ENCODE peak calls at places on chromosome 11, in five cellular contexts. A is sigmoid colon, C is suprapubic skin, S is stomach, K is K562. I is an unnamed sample.

GRCh38 chr11:19994712-19995111 is 165.6 kb downstream of the DBX1 start:
- DNase-seq in A (no peak), C (no peak), S (no peak), K (no peak), I (no peak)

GRCh38 chr11:102469196-102469821 is 16.7 kb upstream of the TMEM123 start:
- DNase-seq in A (peak), C (no peak), S (no peak), K (no peak), I (peak)

GRCh38 chr11:134037093-134037908 is 31.6 kb upstream of the JAM3 start:
- DNase-seq in A (peak), C (peak), S (peak), K (peak), I (peak)

GRCh38 chr11:45436118-45436517 is 150.0 kb upstream of the SYT13 start:
- DNase-seq in A (no peak), C (no peak), S (no peak), K (no peak), I (no peak)

GRCh38 chr11:17171916-17172315 is 35.9 kb downstream of the PIK3C2A start:
- DNase-seq in A (no peak), C (no peak), S (no peak), K (no peak), I (no peak)

GRCh38 chr11:6248248-6248647 is 9.4 kb downstream of the CNGA4 start:
- DNase-seq in A (no peak), C (no peak), S (no peak), K (no peak), I (no peak)

GRCh38 chr11:21622995-21623394 is 569.9 kb upstream of the ANO5 start:
- DNase-seq in A (no peak), C (no peak), S (no peak), K (no peak), I (no peak)

GRCh38 chr11:121367434-121367833 is 74.9 kb downstream of the SC5D start:
- DNase-seq in A (no peak), C (no peak), S (no peak), K (no peak), I (no peak)

GRCh38 chr11:58204042-58204441 is at the start of gene OR1S2:
- DNase-seq in A (no peak), C (no peak), S (no peak), K (no peak), I (no peak)

GRCh38 chr11:120273432-120273831 is 33.5 kb downstream of the POU2F3 start:
- DNase-seq in A (no peak), C (no peak), S (no peak), K (no peak), I (no peak)

GRCh38 chr11:132943737-132944556 is 588.4 kb downstream of the OPCML start:
- DNase-seq in A (no peak), C (no peak), S (no peak), K (no peak), I (peak)

GRCh38 chr11:105862736-105863367 is 159.2 kb downstream of the MSANTD4 start:
- DNase-seq in A (no peak), C (no peak), S (no peak), K (peak), I (no peak)

GRCh38 chr11:130602700-130603584 is 154.5 kb downstream of the ADAMTS15 start:
- DNase-seq in A (no peak), C (no peak), S (no peak), K (no peak), I (no peak)

GRCh38 chr11:118889796-118890195 is 6.1 kb downstream of the CXCR5 start:
- DNase-seq in A (no peak), C (peak), S (no peak), K (no peak), I (no peak)

GRCh38 chr11:109864161-109864661 is 229.0 kb upstream of the ZC3H12C start:
- DNase-seq in A (no peak), C (no peak), S (no peak), K (no peak), I (no peak)

GRCh38 chr11:106306942-106307341 is 229.5 kb downstream of the AASDHPPT start:
- DNase-seq in A (no peak), C (no peak), S (no peak), K (no peak), I (no peak)

GRCh38 chr11:69799582-69799981 is 19.6 kb downstream of the FGF3 start:
- DNase-seq in A (no peak), C (no peak), S (no peak), K (peak), I (no peak)

GRCh38 chr11:71977743-71978418 is 20.8 kb upstream of the IL18BP start:
- DNase-seq in A (peak), C (no peak), S (peak), K (peak), I (no peak)

GRCh38 chr11:71222318-71223080 is 29.9 kb downstream of the SHANK2 start:
- DNase-seq in A (peak), C (peak), S (no peak), K (no peak), I (no peak)

GRCh38 chr11:13772223-13773046 is 104.0 kb downstream of the FAR1 start:
- DNase-seq in A (no peak), C (no peak), S (no peak), K (peak), I (no peak)

GRCh38 chr11:115521874-115522273 is 17.7 kb upstream of the CADM1 start:
- DNase-seq in A (no peak), C (no peak), S (no peak), K (no peak), I (no peak)

GRCh38 chr11:18361154-18361553 is 33.2 kb upstream of the LDHA start:
- DNase-seq in A (no peak), C (no peak), S (no peak), K (no peak), I (no peak)

GRCh38 chr11:76637491-76638266 is 32.9 kb downstream of the LRRC32 start:
- DNase-seq in A (peak), C (no peak), S (no peak), K (no peak), I (no peak)

GRCh38 chr11:44524751-44525171 is 40.7 kb upstream of the CD82 start:
- DNase-seq in A (no peak), C (no peak), S (no peak), K (peak), I (no peak)

GRCh38 chr11:47259178-47259977 is 1.6 kb downstream of the NR1H3 start:
- DNase-seq in A (no peak), C (no peak), S (peak), K (peak), I (no peak)

GRCh38 chr11:68200639-68201038 is 12.5 kb downstream of the KMT5B start:
- DNase-seq in A (no peak), C (no peak), S (no peak), K (no peak), I (no peak)

GRCh38 chr11:72617080-72617744 is 57.0 kb downstream of the PDE2A start:
- DNase-seq in A (peak), C (no peak), S (no peak), K (no peak), I (peak)

GRCh38 chr11:33317662-33318061 is 60.5 kb downstream of the HIPK3 start:
- DNase-seq in A (no peak), C (no peak), S (no peak), K (no peak), I (no peak)

GRCh38 chr11:61627831-61628753 is 47.2 kb upstream of the SYT7 start:
- DNase-seq in A (peak), C (peak), S (peak), K (peak), I (no peak)

DNA sequence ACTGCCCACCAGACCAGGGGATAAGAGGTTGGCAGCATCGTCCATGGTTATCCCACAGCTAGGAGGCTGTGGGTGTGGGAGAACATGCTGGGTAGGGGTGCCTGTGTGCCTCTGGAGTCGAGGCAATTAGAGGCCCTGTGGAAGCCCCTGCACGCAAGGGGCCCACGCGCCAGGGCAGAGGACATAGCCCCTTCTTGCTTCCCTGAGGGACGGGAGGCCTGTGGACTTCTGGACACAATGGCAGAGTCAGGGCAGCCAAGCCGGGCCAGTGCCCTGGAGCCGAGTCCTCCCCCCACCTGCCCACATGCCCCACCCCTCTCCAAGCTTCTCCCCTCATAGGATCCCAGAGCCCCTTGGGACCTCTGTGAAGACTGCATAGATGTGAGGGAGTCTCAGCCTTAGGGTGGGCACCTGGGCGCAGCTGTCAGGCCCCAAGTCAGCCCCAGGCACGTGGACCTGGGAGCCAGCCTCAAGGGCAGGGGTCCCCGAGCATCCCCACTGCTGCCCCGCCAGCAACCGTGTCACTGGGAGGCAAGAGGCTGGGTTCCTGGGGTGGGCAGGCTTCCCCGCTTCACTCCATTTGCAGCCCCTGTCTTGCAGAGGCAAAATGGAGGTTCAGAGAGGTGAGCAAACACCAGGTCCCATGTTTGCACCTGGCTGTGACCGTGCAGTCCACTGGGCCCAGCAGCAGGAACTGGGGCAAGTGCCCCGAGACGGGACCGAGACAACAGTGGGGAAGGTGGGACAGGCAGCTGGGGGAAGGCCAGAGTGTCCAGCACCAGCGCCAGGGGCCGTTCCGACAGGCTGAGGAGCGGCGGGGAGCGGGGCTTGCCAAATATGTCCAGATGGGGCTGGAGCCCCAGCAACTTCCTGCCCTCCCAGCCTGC is 52.3 kb downstream of the CDKN1C start:
- DNase-seq in A (no peak), C (no peak), S (no peak), K (no peak), I (no peak)
- TF ChIP-seq EP300 in A (no peak), C (no peak), S (no peak), K (no peak), I (no peak)

GRCh38 chr11:108616549-108616948 is 23.0 kb upstream of the EXPH5 start:
- DNase-seq in A (no peak), C (no peak), S (no peak), K (no peak), I (no peak)
- TF ChIP-seq POLR2AphosphoS5 in A (no peak), C (no peak), S (no peak), K (no peak), I (no peak)

DNA sequence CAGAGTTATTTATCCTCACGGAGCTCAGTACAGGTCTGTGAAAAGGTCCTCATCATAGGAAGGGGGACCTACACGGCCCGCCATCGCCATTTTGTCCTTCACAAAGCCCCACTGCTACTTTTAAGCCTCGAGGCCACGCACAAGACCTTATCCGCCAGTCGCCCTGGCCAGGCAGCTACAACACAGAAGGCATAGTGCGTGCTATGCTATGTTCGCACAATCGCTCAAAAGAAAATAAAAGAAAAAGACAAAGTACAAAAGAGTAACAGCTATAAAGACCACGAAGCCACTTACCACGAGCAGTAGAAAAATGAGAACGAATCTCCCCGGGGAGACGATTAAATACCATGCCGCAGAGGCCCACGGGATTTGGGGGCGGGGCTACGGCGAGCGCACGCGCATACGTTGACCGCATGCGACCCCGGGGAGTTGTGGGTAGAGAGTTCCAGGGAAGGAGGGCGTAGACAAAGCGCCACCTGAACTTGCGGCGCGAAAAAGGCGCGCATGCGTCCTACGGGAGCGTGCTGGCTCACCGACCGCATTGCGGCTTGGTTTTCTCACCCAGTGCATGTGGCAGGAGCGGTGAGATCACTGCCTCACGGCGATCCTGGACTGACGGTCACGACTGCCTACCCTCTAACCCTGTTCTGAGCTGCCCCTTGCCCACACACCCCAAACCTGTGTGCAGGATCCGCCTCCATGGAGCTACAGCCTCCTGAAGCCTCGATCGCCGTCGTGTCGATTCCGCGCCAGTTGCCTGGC is 16.4 kb upstream of the WDR74 start:
- DNase-seq in A (peak), C (peak), S (peak), K (peak), I (peak)
- TF ChIP-seq EP300 in A (no peak), C (no peak), S (no peak), K (peak), I (no peak)

DNA sequence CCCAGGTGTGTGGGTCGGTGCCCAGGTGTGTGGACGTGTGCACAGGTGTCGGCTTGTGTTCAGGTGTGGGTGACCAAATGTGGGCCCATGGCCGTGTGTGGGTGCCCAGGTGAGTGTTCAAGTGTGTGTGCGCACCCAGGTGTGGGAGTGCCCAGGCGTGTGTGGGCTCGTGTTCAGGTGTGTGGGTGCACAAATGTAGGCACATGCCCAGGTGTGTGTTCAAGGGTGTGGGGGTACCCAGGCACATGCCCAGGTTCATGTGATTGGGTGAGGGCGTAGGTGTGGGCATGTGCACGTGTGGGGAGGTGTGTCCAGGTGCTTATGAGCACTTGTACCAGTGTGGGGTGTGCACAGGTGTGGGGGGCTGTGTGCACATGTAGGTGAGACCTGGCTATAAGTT is 42.8 kb downstream of the MOB2 start:
- DNase-seq in A (no peak), C (no peak), S (no peak), K (no peak), I (no peak)
- TF ChIP-seq POLR2AphosphoS5 in A (no peak), C (no peak), S (no peak), K (no peak), I (no peak)